ENCODE peak calls at places on chromosome 14, in five cellular contexts. One of them, this sample, is unnamed.

GRCh38 chr14:97719931-97720330 is 922.7 kb downstream of the VRK1 start:
- DNase-seq in iris pigment epithelial cell: no peak
- DNase-seq in lower leg skin: no peak
- DNase-seq in activated T-helper 2 cell treated with anti-CD3 and anti-CD28 coated beads, Interferon-gamma antibody, Interleukin-2, Interleukin-4, amounts not matched to agents 10 μg/mL and 5 μg/mL and 100 μg/mL, durations not matched to agents 14 hours and 24 hours and 36 hours: no peak
- DNase-seq in psoas muscle: no peak
- DNase-seq in this sample: no peak

GRCh38 chr14:24143511-24143910 is 2.1 kb upstream of the EMC9 start:
- DNase-seq in iris pigment epithelial cell: peak
- DNase-seq in lower leg skin: no peak
- DNase-seq in activated T-helper 2 cell treated with anti-CD3 and anti-CD28 coated beads, Interferon-gamma antibody, Interleukin-2, Interleukin-4, amounts not matched to agents 10 μg/mL and 5 μg/mL and 100 μg/mL, durations not matched to agents 14 hours and 24 hours and 36 hours: no peak
- DNase-seq in psoas muscle: no peak
- DNase-seq in this sample: no peak

GRCh38 chr14:61051046-61051445 is 70.0 kb downstream of the SLC38A6 start:
- DNase-seq in iris pigment epithelial cell: no peak
- DNase-seq in lower leg skin: peak
- DNase-seq in activated T-helper 2 cell treated with anti-CD3 and anti-CD28 coated beads, Interferon-gamma antibody, Interleukin-2, Interleukin-4, amounts not matched to agents 10 μg/mL and 5 μg/mL and 100 μg/mL, durations not matched to agents 14 hours and 24 hours and 36 hours: no peak
- DNase-seq in psoas muscle: peak
- DNase-seq in this sample: no peak

GRCh38 chr14:106879241-106879640 is 1352.9 kb downstream of the TMEM121 start:
- DNase-seq in iris pigment epithelial cell: peak
- DNase-seq in lower leg skin: no peak
- DNase-seq in activated T-helper 2 cell treated with anti-CD3 and anti-CD28 coated beads, Interferon-gamma antibody, Interleukin-2, Interleukin-4, amounts not matched to agents 10 μg/mL and 5 μg/mL and 100 μg/mL, durations not matched to agents 14 hours and 24 hours and 36 hours: peak
- DNase-seq in psoas muscle: no peak
- DNase-seq in this sample: no peak

GRCh38 chr14:33484264-33484663 is 466.6 kb downstream of the EGLN3 start:
- DNase-seq in iris pigment epithelial cell: peak
- DNase-seq in lower leg skin: no peak
- DNase-seq in activated T-helper 2 cell treated with anti-CD3 and anti-CD28 coated beads, Interferon-gamma antibody, Interleukin-2, Interleukin-4, amounts not matched to agents 10 μg/mL and 5 μg/mL and 100 μg/mL, durations not matched to agents 14 hours and 24 hours and 36 hours: no peak
- DNase-seq in psoas muscle: no peak
- DNase-seq in this sample: no peak

GRCh38 chr14:89851031-89851430 is 103.5 kb downstream of the EFCAB11 start:
- DNase-seq in iris pigment epithelial cell: no peak
- DNase-seq in lower leg skin: no peak
- DNase-seq in activated T-helper 2 cell treated with anti-CD3 and anti-CD28 coated beads, Interferon-gamma antibody, Interleukin-2, Interleukin-4, amounts not matched to agents 10 μg/mL and 5 μg/mL and 100 μg/mL, durations not matched to agents 14 hours and 24 hours and 36 hours: no peak
- DNase-seq in psoas muscle: no peak
- DNase-seq in this sample: peak

GRCh38 chr14:100106260-100106659 is 41.0 kb downstream of the EVL start:
- DNase-seq in iris pigment epithelial cell: no peak
- DNase-seq in lower leg skin: peak
- DNase-seq in activated T-helper 2 cell treated with anti-CD3 and anti-CD28 coated beads, Interferon-gamma antibody, Interleukin-2, Interleukin-4, amounts not matched to agents 10 μg/mL and 5 μg/mL and 100 μg/mL, durations not matched to agents 14 hours and 24 hours and 36 hours: no peak
- DNase-seq in psoas muscle: no peak
- DNase-seq in this sample: no peak

GRCh38 chr14:56666294-56666693 is 86.7 kb downstream of the TMEM260 start:
- DNase-seq in iris pigment epithelial cell: no peak
- DNase-seq in lower leg skin: no peak
- DNase-seq in activated T-helper 2 cell treated with anti-CD3 and anti-CD28 coated beads, Interferon-gamma antibody, Interleukin-2, Interleukin-4, amounts not matched to agents 10 μg/mL and 5 μg/mL and 100 μg/mL, durations not matched to agents 14 hours and 24 hours and 36 hours: no peak
- DNase-seq in psoas muscle: no peak
- DNase-seq in this sample: no peak

GRCh38 chr14:68251766-68252100 is 432.2 kb downstream of the RAD51B start:
- DNase-seq in iris pigment epithelial cell: no peak
- DNase-seq in lower leg skin: no peak
- DNase-seq in activated T-helper 2 cell treated with anti-CD3 and anti-CD28 coated beads, Interferon-gamma antibody, Interleukin-2, Interleukin-4, amounts not matched to agents 10 μg/mL and 5 μg/mL and 100 μg/mL, durations not matched to agents 14 hours and 24 hours and 36 hours: no peak
- DNase-seq in psoas muscle: no peak
- DNase-seq in this sample: no peak

GRCh38 chr14:93186461-93186860 is 1.3 kb downstream of the LYSET start:
- DNase-seq in iris pigment epithelial cell: no peak
- DNase-seq in lower leg skin: no peak
- DNase-seq in activated T-helper 2 cell treated with anti-CD3 and anti-CD28 coated beads, Interferon-gamma antibody, Interleukin-2, Interleukin-4, amounts not matched to agents 10 μg/mL and 5 μg/mL and 100 μg/mL, durations not matched to agents 14 hours and 24 hours and 36 hours: no peak
- DNase-seq in psoas muscle: no peak
- DNase-seq in this sample: no peak

GRCh38 chr14:54786816-54787215 is 115.8 kb downstream of the GCH1 start:
- DNase-seq in iris pigment epithelial cell: no peak
- DNase-seq in lower leg skin: peak
- DNase-seq in activated T-helper 2 cell treated with anti-CD3 and anti-CD28 coated beads, Interferon-gamma antibody, Interleukin-2, Interleukin-4, amounts not matched to agents 10 μg/mL and 5 μg/mL and 100 μg/mL, durations not matched to agents 14 hours and 24 hours and 36 hours: no peak
- DNase-seq in psoas muscle: peak
- DNase-seq in this sample: peak

GRCh38 chr14:50736932-50737419 is 68.9 kb upstream of the SAV1 start:
- DNase-seq in iris pigment epithelial cell: no peak
- DNase-seq in lower leg skin: no peak
- DNase-seq in activated T-helper 2 cell treated with anti-CD3 and anti-CD28 coated beads, Interferon-gamma antibody, Interleukin-2, Interleukin-4, amounts not matched to agents 10 μg/mL and 5 μg/mL and 100 μg/mL, durations not matched to agents 14 hours and 24 hours and 36 hours: peak
- DNase-seq in psoas muscle: no peak
- DNase-seq in this sample: no peak

GRCh38 chr14:58560208-58560607 is 77.6 kb upstream of the DACT1 start:
- DNase-seq in iris pigment epithelial cell: peak
- DNase-seq in lower leg skin: no peak
- DNase-seq in activated T-helper 2 cell treated with anti-CD3 and anti-CD28 coated beads, Interferon-gamma antibody, Interleukin-2, Interleukin-4, amounts not matched to agents 10 μg/mL and 5 μg/mL and 100 μg/mL, durations not matched to agents 14 hours and 24 hours and 36 hours: no peak
- DNase-seq in psoas muscle: no peak
- DNase-seq in this sample: no peak

GRCh38 chr14:28652782-28653181 is 113.8 kb upstream of the FOXG1 start:
- DNase-seq in iris pigment epithelial cell: peak
- DNase-seq in lower leg skin: no peak
- DNase-seq in activated T-helper 2 cell treated with anti-CD3 and anti-CD28 coated beads, Interferon-gamma antibody, Interleukin-2, Interleukin-4, amounts not matched to agents 10 μg/mL and 5 μg/mL and 100 μg/mL, durations not matched to agents 14 hours and 24 hours and 36 hours: no peak
- DNase-seq in psoas muscle: no peak
- DNase-seq in this sample: peak

GRCh38 chr14:85342858-85343607 is 186.9 kb upstream of the FLRT2 start:
- DNase-seq in iris pigment epithelial cell: peak
- DNase-seq in lower leg skin: no peak
- DNase-seq in activated T-helper 2 cell treated with anti-CD3 and anti-CD28 coated beads, Interferon-gamma antibody, Interleukin-2, Interleukin-4, amounts not matched to agents 10 μg/mL and 5 μg/mL and 100 μg/mL, durations not matched to agents 14 hours and 24 hours and 36 hours: no peak
- DNase-seq in psoas muscle: no peak
- DNase-seq in this sample: no peak

GRCh38 chr14:77111021-77111420 is 13.0 kb downstream of the CIPC start:
- DNase-seq in iris pigment epithelial cell: no peak
- DNase-seq in lower leg skin: no peak
- DNase-seq in activated T-helper 2 cell treated with anti-CD3 and anti-CD28 coated beads, Interferon-gamma antibody, Interleukin-2, Interleukin-4, amounts not matched to agents 10 μg/mL and 5 μg/mL and 100 μg/mL, durations not matched to agents 14 hours and 24 hours and 36 hours: no peak
- DNase-seq in psoas muscle: no peak
- DNase-seq in this sample: no peak

GRCh38 chr14:32469388-32470160 is 140.5 kb downstream of the AKAP6 start:
- DNase-seq in iris pigment epithelial cell: peak
- DNase-seq in lower leg skin: no peak
- DNase-seq in activated T-helper 2 cell treated with anti-CD3 and anti-CD28 coated beads, Interferon-gamma antibody, Interleukin-2, Interleukin-4, amounts not matched to agents 10 μg/mL and 5 μg/mL and 100 μg/mL, durations not matched to agents 14 hours and 24 hours and 36 hours: no peak
- DNase-seq in psoas muscle: no peak
- DNase-seq in this sample: peak

GRCh38 chr14:100891501-100892445 is 11.7 kb downstream of the RTL1 start:
- DNase-seq in iris pigment epithelial cell: no peak
- DNase-seq in lower leg skin: peak
- DNase-seq in activated T-helper 2 cell treated with anti-CD3 and anti-CD28 coated beads, Interferon-gamma antibody, Interleukin-2, Interleukin-4, amounts not matched to agents 10 μg/mL and 5 μg/mL and 100 μg/mL, durations not matched to agents 14 hours and 24 hours and 36 hours: no peak
- DNase-seq in psoas muscle: peak
- DNase-seq in this sample: no peak

GRCh38 chr14:99395904-99396530 is 84.6 kb downstream of the SETD3 start:
- DNase-seq in iris pigment epithelial cell: peak
- DNase-seq in lower leg skin: peak
- DNase-seq in activated T-helper 2 cell treated with anti-CD3 and anti-CD28 coated beads, Interferon-gamma antibody, Interleukin-2, Interleukin-4, amounts not matched to agents 10 μg/mL and 5 μg/mL and 100 μg/mL, durations not matched to agents 14 hours and 24 hours and 36 hours: no peak
- DNase-seq in psoas muscle: no peak
- DNase-seq in this sample: peak

GRCh38 chr14:73784065-73784987 is 67.3 kb upstream of the PTGR2 start:
- DNase-seq in iris pigment epithelial cell: peak
- DNase-seq in lower leg skin: no peak
- DNase-seq in activated T-helper 2 cell treated with anti-CD3 and anti-CD28 coated beads, Interferon-gamma antibody, Interleukin-2, Interleukin-4, amounts not matched to agents 10 μg/mL and 5 μg/mL and 100 μg/mL, durations not matched to agents 14 hours and 24 hours and 36 hours: no peak
- DNase-seq in psoas muscle: no peak
- DNase-seq in this sample: no peak

GRCh38 chr14:103943673-103944072 is 1.3 kb upstream of the RD3L start:
- DNase-seq in iris pigment epithelial cell: no peak
- DNase-seq in lower leg skin: no peak
- DNase-seq in activated T-helper 2 cell treated with anti-CD3 and anti-CD28 coated beads, Interferon-gamma antibody, Interleukin-2, Interleukin-4, amounts not matched to agents 10 μg/mL and 5 μg/mL and 100 μg/mL, durations not matched to agents 14 hours and 24 hours and 36 hours: no peak
- DNase-seq in psoas muscle: no peak
- DNase-seq in this sample: peak

GRCh38 chr14:22900088-22900799 is 17.2 kb downstream of the REM2 start:
- DNase-seq in iris pigment epithelial cell: peak
- DNase-seq in lower leg skin: no peak
- DNase-seq in activated T-helper 2 cell treated with anti-CD3 and anti-CD28 coated beads, Interferon-gamma antibody, Interleukin-2, Interleukin-4, amounts not matched to agents 10 μg/mL and 5 μg/mL and 100 μg/mL, durations not matched to agents 14 hours and 24 hours and 36 hours: peak
- DNase-seq in psoas muscle: no peak
- DNase-seq in this sample: peak

GRCh38 chr14:84591827-84592540 is 938.0 kb upstream of the FLRT2 start:
- DNase-seq in iris pigment epithelial cell: peak
- DNase-seq in lower leg skin: no peak
- DNase-seq in activated T-helper 2 cell treated with anti-CD3 and anti-CD28 coated beads, Interferon-gamma antibody, Interleukin-2, Interleukin-4, amounts not matched to agents 10 μg/mL and 5 μg/mL and 100 μg/mL, durations not matched to agents 14 hours and 24 hours and 36 hours: no peak
- DNase-seq in psoas muscle: no peak
- DNase-seq in this sample: peak

GRCh38 chr14:66359500-66359899 is 126.7 kb upstream of the CCDC196 start:
- DNase-seq in iris pigment epithelial cell: peak
- DNase-seq in lower leg skin: no peak
- DNase-seq in activated T-helper 2 cell treated with anti-CD3 and anti-CD28 coated beads, Interferon-gamma antibody, Interleukin-2, Interleukin-4, amounts not matched to agents 10 μg/mL and 5 μg/mL and 100 μg/mL, durations not matched to agents 14 hours and 24 hours and 36 hours: no peak
- DNase-seq in psoas muscle: no peak
- DNase-seq in this sample: peak

GRCh38 chr14:75279739-75280447 is 1.3 kb downstream of the FOS start:
- DNase-seq in iris pigment epithelial cell: peak
- DNase-seq in lower leg skin: peak
- DNase-seq in activated T-helper 2 cell treated with anti-CD3 and anti-CD28 coated beads, Interferon-gamma antibody, Interleukin-2, Interleukin-4, amounts not matched to agents 10 μg/mL and 5 μg/mL and 100 μg/mL, durations not matched to agents 14 hours and 24 hours and 36 hours: no peak
- DNase-seq in psoas muscle: peak
- DNase-seq in this sample: no peak

GRCh38 chr14:91861091-91861490 is 6.2 kb downstream of the TC2N start:
- DNase-seq in iris pigment epithelial cell: no peak
- DNase-seq in lower leg skin: no peak
- DNase-seq in activated T-helper 2 cell treated with anti-CD3 and anti-CD28 coated beads, Interferon-gamma antibody, Interleukin-2, Interleukin-4, amounts not matched to agents 10 μg/mL and 5 μg/mL and 100 μg/mL, durations not matched to agents 14 hours and 24 hours and 36 hours: no peak
- DNase-seq in psoas muscle: no peak
- DNase-seq in this sample: no peak

GRCh38 chr14:104332634-104333270 is 194.4 kb downstream of the KIF26A start:
- DNase-seq in iris pigment epithelial cell: no peak
- DNase-seq in lower leg skin: peak
- DNase-seq in activated T-helper 2 cell treated with anti-CD3 and anti-CD28 coated beads, Interferon-gamma antibody, Interleukin-2, Interleukin-4, amounts not matched to agents 10 μg/mL and 5 μg/mL and 100 μg/mL, durations not matched to agents 14 hours and 24 hours and 36 hours: no peak
- DNase-seq in psoas muscle: peak
- DNase-seq in this sample: no peak

This sample was measured in NCI-H510A treated with DMSO at 0.1 percent for 48 hours.